ENCODE peak calls at places on chromosomes 5 and 9, in eight cellular contexts. E, H, U, A, X, D, T and M are unnamed samples.

GRCh38 chr9:113573303-113573958 is 109.9 kb downstream of the RGS3 start:
- DNase-seq in E (peak; percentile 49), H (no peak), U (peak; percentile 55), A (no peak), X (peak; percentile 42), D (no peak), T (no peak), M (no peak)

GRCh38 chr5:175216991-175217390 is 227.0 kb downstream of the DRD1 start:
- DNase-seq in E (peak; percentile 6), H (no peak), U (peak; percentile 54), A (no peak), X (no peak), D (no peak), T (peak; percentile 11), M (no peak)

GRCh38 chr9:95732803-95733686 is 142.4 kb upstream of the ERCC6L2 start:
- DNase-seq in E (no peak), H (no peak), U (no peak), A (no peak), X (no peak), D (no peak), T (no peak), M (no peak)

GRCh38 chr5:101561018-101561417 is 657.9 kb upstream of the ST8SIA4 start:
- DNase-seq in E (peak; percentile 13), H (no peak), U (no peak), A (no peak), X (no peak), D (no peak), T (no peak), M (no peak)

GRCh38 chr9:93959739-93960154 is 4.6 kb upstream of the BARX1 start:
- DNase-seq in E (no peak), H (no peak), U (no peak), A (no peak), X (no peak), D (no peak), T (no peak), M (no peak)

GRCh38 chr9:21810388-21810787 is 8.0 kb downstream of the MTAP start:
- DNase-seq in E (no peak), H (no peak), U (no peak), A (no peak), X (no peak), D (no peak), T (peak; percentile 91), M (no peak)

GRCh38 chr5:86917117-86917579 is 299.4 kb downstream of the COX7C start:
- DNase-seq in E (peak; percentile 55), H (no peak), U (no peak), A (no peak), X (no peak), D (peak; percentile 68), T (peak; percentile 41), M (no peak)

GRCh38 chr9:18753904-18754303 is 279.1 kb downstream of the SAXO1 start:
- DNase-seq in E (no peak), H (no peak), U (no peak), A (no peak), X (no peak), D (no peak), T (no peak), M (no peak)

GRCh38 chr5:75566710-75567309 is 44.4 kb upstream of the ANKDD1B start:
- DNase-seq in E (peak; percentile 82), H (peak; percentile 13), U (no peak), A (no peak), X (no peak), D (peak; percentile 95), T (peak; percentile 95), M (peak; percentile 66)

GRCh38 chr5:126433708-126434107 is 10.5 kb downstream of the GRAMD2B start:
- DNase-seq in E (no peak), H (no peak), U (no peak), A (no peak), X (no peak), D (peak; percentile 47), T (peak; percentile 69), M (no peak)

GRCh38 chr5:58902765-58903164 is 319.9 kb downstream of the RAB3C start:
- DNase-seq in E (no peak), H (no peak), U (no peak), A (no peak), X (no peak), D (no peak), T (no peak), M (no peak)

GRCh38 chr9:100355561-100355960 is 2.8 kb upstream of the TEX10 start:
- DNase-seq in E (no peak), H (no peak), U (no peak), A (no peak), X (no peak), D (no peak), T (no peak), M (peak; percentile 44)

GRCh38 chr9:83304686-83305085 is 233.5 kb downstream of the FRMD3 start:
- DNase-seq in E (no peak), H (peak; percentile 82), U (peak; percentile 87), A (peak; percentile 64), X (no peak), D (peak; percentile 98), T (peak; percentile 97), M (no peak)

DNA sequence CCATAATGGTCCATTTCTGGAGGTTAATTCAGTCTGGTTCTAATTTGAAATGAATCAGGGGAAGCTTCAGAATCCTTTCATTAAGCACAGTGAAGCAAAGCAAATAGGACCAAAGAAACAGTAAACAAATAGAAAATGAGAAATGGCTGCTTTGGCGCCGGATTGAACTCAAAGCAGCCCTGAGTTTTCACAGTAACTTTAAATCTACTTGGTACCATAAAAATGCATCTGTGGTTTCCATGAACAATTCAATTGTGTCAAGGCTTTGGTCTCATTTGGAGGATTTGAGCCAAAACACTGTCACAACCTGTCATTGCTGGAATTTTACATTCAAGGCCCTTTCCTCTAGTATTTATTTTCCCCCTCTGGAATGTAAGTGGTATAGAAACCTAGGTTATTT is 25.9 kb upstream of the DAPK1 start:
- DNase-seq in E (no peak), H (no peak), U (no peak), A (no peak), X (no peak), D (no peak), T (no peak), M (no peak)
- H3K4me3 ChIP-seq in E (no peak overlapping the region), H (no peak overlapping the region), U (no peak overlapping the region), A (no peak overlapping the region), X (no peak overlapping the region), D (no peak overlapping the region), T (no peak overlapping the region), M (no peak overlapping the region)

GRCh38 chr5:92391-93220 is 638 bp downstream of the PLEKHG4B start:
- DNase-seq in E (peak; percentile 71), H (no peak), U (no peak), A (no peak), X (no peak), D (no peak), T (no peak), M (no peak)
- H3K4me3 ChIP-seq in E (peak overlapping the region; percentile 65), H (no peak overlapping the region), U (no peak overlapping the region), A (no peak overlapping the region), X (no peak overlapping the region), D (peak overlapping the region; percentile 42), T (no peak overlapping the region), M (no peak overlapping the region)

DNA sequence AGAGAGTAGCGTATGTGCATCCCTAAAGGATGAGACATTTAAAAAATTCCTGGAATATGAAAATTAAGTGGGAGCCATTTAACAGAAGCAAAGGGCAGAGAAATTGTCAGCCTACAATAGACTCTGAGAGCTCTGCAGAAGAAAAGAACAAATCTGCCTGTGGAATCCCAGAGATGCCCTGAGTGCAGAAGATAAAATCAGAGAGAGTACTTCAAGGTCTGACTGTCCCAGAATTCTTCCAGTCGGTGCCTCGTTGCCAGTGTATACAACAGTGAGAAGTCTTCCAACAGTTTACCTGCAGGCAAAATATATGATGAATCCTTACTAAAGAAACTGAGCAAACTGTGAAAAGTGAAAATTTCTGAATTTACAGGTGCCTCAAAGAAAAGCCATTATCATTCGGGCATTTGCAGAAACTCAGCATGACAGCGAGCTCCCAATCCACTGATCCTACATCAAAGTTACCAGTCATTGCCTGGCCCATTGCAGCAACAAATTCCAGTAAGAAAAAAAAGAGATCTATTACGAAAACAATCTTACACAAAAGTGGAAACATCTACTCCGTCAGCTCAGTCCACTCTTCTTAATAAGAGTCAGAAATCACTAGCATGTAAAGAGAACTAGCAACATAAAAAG is 92.8 kb upstream of the VCAN start:
- DNase-seq in E (peak; percentile 22), H (no peak), U (no peak), A (no peak), X (no peak), D (no peak), T (no peak), M (no peak)
- H3K4me3 ChIP-seq in E (no peak overlapping the region), H (no peak overlapping the region), U (no peak overlapping the region), A (no peak overlapping the region), X (no peak overlapping the region), D (no peak overlapping the region), T (no peak overlapping the region), M (no peak overlapping the region)

GRCh38 chr5:39191216-39191615 is 28.1 kb downstream of the FYB1 start:
- DNase-seq in E (no peak), H (no peak), U (no peak), A (no peak), X (peak; percentile 62), D (no peak), T (no peak), M (peak; percentile 67)
- H3K4me3 ChIP-seq in E (no peak overlapping the region), H (no peak overlapping the region), U (no peak overlapping the region), A (no peak overlapping the region), X (peak overlapping the region; percentile 21), D (no peak overlapping the region), T (no peak overlapping the region), M (peak overlapping the region; percentile 73)